ENCODE peak calls at places on chromosomes 7 and 10, in five cellular contexts. M, A, X, T and Q are unnamed samples.
A peak's percentile ranks its signal among the peaks of the same experiment; 100 is the strongest.

GRCh38 chr10:124477614-124478363 is 16.2 kb downstream of the LHPP start:
- DNase-seq in M (no peak), A (no peak), X (no peak), T (no peak), Q (no peak)

GRCh38 chr7:18873674-18874341 is 243.6 kb downstream of the TWIST1 start:
- DNase-seq in M (no peak), A (no peak), X (peak; percentile 59), T (no peak), Q (no peak)

GRCh38 chr10:119247550-119247894 is 40.2 kb downstream of the GRK5 start:
- DNase-seq in M (no peak), A (no peak), X (no peak), T (no peak), Q (no peak)

GRCh38 chr7:125254521-125254920 is 324.9 kb upstream of the POT1 start:
- DNase-seq in M (no peak), A (no peak), X (no peak), T (no peak), Q (no peak)

GRCh38 chr7:32588657-32589056 is 93.4 kb downstream of the AVL9 start:
- DNase-seq in M (no peak), A (peak; percentile 56), X (no peak), T (no peak), Q (peak; percentile 83)

GRCh38 chr7:137606061-137606674 is 240.6 kb downstream of the DGKI start:
- DNase-seq in M (no peak), A (no peak), X (no peak), T (peak; percentile 42), Q (peak; percentile 14)

GRCh38 chr7:26743205-26743604 is 121.2 kb downstream of the SKAP2 start:
- DNase-seq in M (no peak), A (no peak), X (no peak), T (no peak), Q (no peak)

GRCh38 chr10:89979726-89980125 is 278.3 kb downstream of the KIF20B start:
- DNase-seq in M (no peak), A (no peak), X (no peak), T (no peak), Q (no peak)

GRCh38 chr7:98354511-98355249 is 46.2 kb downstream of the BAIAP2L1 start:
- DNase-seq in M (peak; percentile 46), A (no peak), X (no peak), T (no peak), Q (peak; percentile 77)

GRCh38 chr10:34249634-34250033 is 565.5 kb downstream of the PARD3 start:
- DNase-seq in M (no peak), A (no peak), X (peak; percentile 13), T (peak; percentile 12), Q (no peak)

GRCh38 chr7:12674861-12675260 is 12.6 kb upstream of the ARL4A start:
- DNase-seq in M (no peak), A (peak; percentile 39), X (peak; percentile 61), T (peak; percentile 11), Q (no peak)

GRCh38 chr10:86389441-86390193 is 23.0 kb upstream of the GRID1 start:
- DNase-seq in M (peak; percentile 76), A (peak; percentile 85), X (no peak), T (no peak), Q (no peak)

GRCh38 chr7:861222-861621 is 15.1 kb upstream of the GET4 start:
- DNase-seq in M (no peak), A (no peak), X (no peak), T (no peak), Q (no peak)

GRCh38 chr10:86203162-86203905 is 163.3 kb downstream of the GRID1 start:
- DNase-seq in M (peak; percentile 68), A (no peak), X (peak; percentile 69), T (no peak), Q (no peak)

GRCh38 chr10:132911712-132912097 is 30.7 kb downstream of the CFAP46 start:
- DNase-seq in M (peak; percentile 60), A (no peak), X (no peak), T (no peak), Q (no peak)

GRCh38 chr7:129376778-129377700 is 57.2 kb upstream of the STRIP2 start:
- DNase-seq in M (no peak), A (peak; percentile 26), X (no peak), T (no peak), Q (no peak)

GRCh38 chr10:118950190-118950658 is 79.3 kb upstream of the NANOS1 start:
- DNase-seq in M (no peak), A (no peak), X (no peak), T (no peak), Q (peak; percentile 22)

GRCh38 chr10:69045441-69046300 is 42.2 kb upstream of the SRGN start:
- DNase-seq in M (no peak), A (peak; percentile 72), X (no peak), T (no peak), Q (no peak)

GRCh38 chr7:149454006-149454405 is 6.9 kb downstream of the ZNF777 start:
- DNase-seq in M (no peak), A (no peak), X (no peak), T (no peak), Q (no peak)